ENCODE peak calls at places on chromosomes 5 and 9, in six cellular contexts. A, L, B, V, N and Q are unnamed samples.

GRCh38 chr5:143862260-143862659 is 50.3 kb downstream of the HMHB1 start:
- DNase-seq in V (no peak), L (no peak), A (no peak), B (no peak), N (no peak), Q (no peak)

GRCh38 chr5:34854459-34855174 is 15.7 kb downstream of the TTC23L start:
- DNase-seq in N (no peak), V (no peak), A (no peak), B (no peak), L (peak; percentile 59), Q (peak; percentile 53)

GRCh38 chr5:59923465-59923864 is 29.9 kb upstream of the PDE4D start:
- DNase-seq in N (no peak), L (no peak), A (no peak), V (no peak), B (peak; percentile 55), Q (no peak)

GRCh38 chr5:38816083-38817030 is 29.5 kb upstream of the OSMR start:
- DNase-seq in L (no peak), N (no peak), V (no peak), A (no peak), B (no peak), Q (no peak)

GRCh38 chr9:129403743-129404620 is 216.9 kb downstream of the C9orf50 start:
- DNase-seq in A (no peak), N (no peak), B (no peak), V (no peak), L (no peak), Q (no peak)

GRCh38 chr9:107368696-107369095 is 85.6 kb downstream of the RAD23B start:
- DNase-seq in N (no peak), L (no peak), B (no peak), V (no peak), A (no peak), Q (no peak)

GRCh38 chr9:87718852-87719612 is 6.9 kb upstream of the CTSL start:
- DNase-seq in A (no peak), V (no peak), B (no peak), N (no peak), L (no peak), Q (no peak)

GRCh38 chr5:52665544-52665943 is 122.2 kb upstream of the ITGA1 start:
- DNase-seq in N (no peak), B (peak; percentile 56), V (no peak), A (no peak), L (no peak), Q (no peak)

GRCh38 chr5:136016945-136017530 is 11.8 kb upstream of the TGFBI start:
- DNase-seq in N (no peak), V (no peak), L (no peak), A (no peak), B (peak; percentile 92), Q (no peak)

GRCh38 chr5:150513375-150514309 is 5.7 kb downstream of the NDST1 start:
- DNase-seq in N (no peak), V (no peak), B (no peak), A (no peak), L (no peak), Q (no peak)

GRCh38 chr9:88143944-88144343 is 5.7 kb upstream of the SPATA31C2 start:
- DNase-seq in L (no peak), A (no peak), B (no peak), V (no peak), N (no peak), Q (no peak)

GRCh38 chr9:135241381-135242380 is 154.2 kb downstream of the OLFM1 start:
- DNase-seq in B (no peak), L (no peak), A (no peak), N (no peak), V (no peak), Q (no peak)

GRCh38 chr5:133824661-133825254 is 143.7 kb downstream of the C5orf15 start:
- DNase-seq in V (no peak), B (no peak), L (peak; percentile 70), A (no peak), N (no peak), Q (peak; percentile 53)

GRCh38 chr5:84585218-84585617 is 200.5 kb upstream of the EDIL3 start:
- DNase-seq in A (no peak), B (no peak), V (no peak), L (no peak), N (no peak), Q (no peak)

GRCh38 chr5:73311291-73312110 is 137.1 kb downstream of the FOXD1 start:
- DNase-seq in V (no peak), L (no peak), B (peak; percentile 93), A (peak; percentile 66), N (no peak), Q (no peak)

GRCh38 chr5:145918397-145918796 is 18.0 kb upstream of the SH3RF2 start:
- DNase-seq in N (no peak), B (no peak), L (no peak), A (no peak), V (no peak), Q (no peak)

GRCh38 chr5:145919413-145919812 is 17.0 kb upstream of the SH3RF2 start:
- DNase-seq in B (no peak), L (no peak), V (no peak), A (no peak), N (no peak), Q (no peak)

GRCh38 chr5:145921211-145921610 is 15.2 kb upstream of the SH3RF2 start:
- DNase-seq in N (no peak), V (no peak), B (no peak), L (no peak), A (no peak), Q (no peak)

GRCh38 chr5:145922059-145922458 is 14.3 kb upstream of the SH3RF2 start:
- DNase-seq in N (no peak), A (no peak), L (no peak), V (peak; percentile 3), B (no peak), Q (no peak)

DNA sequence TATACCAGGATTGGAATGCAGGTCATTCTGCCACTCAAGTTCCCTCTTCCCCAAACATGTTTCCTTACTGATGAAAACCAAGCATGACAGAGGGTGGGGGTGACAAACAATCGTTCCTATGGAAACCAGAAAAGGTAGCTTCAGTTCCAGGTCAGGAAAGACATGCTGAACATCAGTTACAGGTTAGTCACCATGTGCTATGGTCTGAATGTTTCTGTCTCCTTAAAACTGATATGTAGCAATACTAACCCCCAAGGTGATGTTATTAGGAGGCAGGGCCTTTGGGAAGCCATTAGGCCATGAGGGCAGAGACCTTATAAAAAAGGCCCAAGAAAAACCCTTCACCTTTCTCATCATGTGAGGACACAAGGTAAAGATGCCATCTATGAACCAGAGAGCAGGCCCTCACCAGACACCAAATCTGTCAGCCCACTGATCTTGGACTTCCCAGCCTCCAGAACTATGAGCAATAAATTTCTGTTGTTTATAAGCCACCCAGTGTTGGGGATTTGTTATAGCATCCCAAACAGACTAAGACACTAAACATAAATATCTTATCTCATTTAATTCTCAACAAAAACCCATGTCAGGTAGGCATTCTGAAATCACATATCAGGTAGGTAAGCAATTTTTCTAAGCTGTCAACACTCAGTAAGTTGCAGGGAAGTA is 15.7 kb upstream of the SH3RF2 start:
- DNase-seq in V (no peak), A (no peak), L (no peak), B (no peak), N (no peak), Q (no peak)
- TF ChIP-seq CTCF in V (no peak), A (no peak), L (no peak), B (no peak), N (no peak), Q (no peak)

GRCh38 chr5:168413062-168413461 is 73.2 kb upstream of the RARS1 start:
- DNase-seq in N (no peak), A (no peak), B (no peak), V (no peak), L (no peak), Q (no peak)
- TF ChIP-seq CTCF in N (no peak), A (no peak), B (no peak), V (no peak), L (no peak), Q (no peak)

DNA sequence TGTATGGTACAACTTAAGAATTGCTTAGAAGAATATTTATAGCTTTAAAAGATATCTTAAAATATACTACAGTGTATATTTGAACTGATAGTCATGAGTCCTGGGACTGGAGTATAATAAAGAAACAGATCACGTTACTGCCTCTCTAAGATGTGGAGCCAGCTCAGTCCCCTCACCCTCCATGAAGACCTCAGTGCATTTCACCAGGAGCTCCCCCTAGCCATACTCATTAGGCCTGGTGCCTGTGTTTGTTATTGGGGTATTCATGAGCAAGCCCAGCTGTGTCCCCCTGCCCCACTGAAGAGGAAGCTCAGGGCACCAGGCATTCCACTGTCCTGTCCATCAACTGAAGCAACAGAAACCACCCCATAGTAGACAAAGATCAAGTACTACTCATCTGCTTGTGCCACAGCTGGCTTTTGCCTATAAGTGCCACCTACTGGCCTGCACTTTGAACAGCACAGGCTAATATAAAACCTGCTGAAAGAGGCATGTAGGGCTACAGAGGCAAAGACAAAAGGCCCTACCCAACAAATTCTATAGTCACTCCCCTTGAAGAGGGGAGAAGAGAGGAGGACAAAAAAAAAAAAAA is 850.2 kb upstream of the NUDT12 start:
- DNase-seq in L (peak; percentile 9), A (no peak), N (no peak), V (no peak), B (peak; percentile 13), Q (no peak)
- TF ChIP-seq CTCF in L (peak; percentile 79), A (peak; percentile 74), N (no peak), V (no peak), B (peak; percentile 53), Q (peak; percentile 33)

GRCh38 chr5:178590141-178590923 is at the start of gene COL23A1:
- DNase-seq in A (no peak), N (peak; percentile 6), V (peak; percentile 48), L (peak; percentile 72), B (peak; percentile 27), Q (no peak)
- TF ChIP-seq CTCF in A (peak; percentile 58), N (peak; percentile 32), V (peak; percentile 41), L (peak; percentile 72), B (peak; percentile 70), Q (peak; percentile 61)

GRCh38 chr5:62466228-62466627 is 53.7 kb downstream of the IPO11 start:
- DNase-seq in A (no peak), N (no peak), B (peak; percentile 31), V (no peak), L (no peak), Q (no peak)
- TF ChIP-seq CTCF in A (no peak), N (no peak), B (no peak), V (no peak), L (no peak), Q (no peak)

DNA sequence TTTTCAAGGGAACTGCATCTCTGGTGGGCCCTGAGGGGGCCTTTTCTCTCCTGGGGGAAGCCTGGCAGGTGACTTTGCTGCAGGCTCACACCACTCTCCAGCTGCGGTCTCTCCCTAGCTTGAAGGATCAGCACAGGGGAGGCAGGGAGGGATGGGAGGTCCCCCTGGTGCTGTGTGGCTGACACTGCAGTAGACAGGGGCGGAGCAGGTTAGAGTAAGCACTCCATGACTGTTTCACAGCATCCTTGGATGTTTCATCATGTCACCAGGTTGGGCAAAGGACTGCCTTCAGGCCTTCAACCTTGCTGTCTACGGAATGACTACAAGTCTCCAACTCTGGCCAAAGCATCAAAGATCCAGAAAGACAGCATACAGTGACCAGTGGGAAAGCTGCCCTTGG is 470.7 kb downstream of the CDK5RAP2 start:
- DNase-seq in V (no peak), B (peak; percentile 3), L (no peak), A (no peak), N (no peak), Q (no peak)
- TF ChIP-seq CTCF in V (no peak), B (peak; percentile 26), L (no peak), A (no peak), N (no peak), Q (peak; percentile 37)

DNA sequence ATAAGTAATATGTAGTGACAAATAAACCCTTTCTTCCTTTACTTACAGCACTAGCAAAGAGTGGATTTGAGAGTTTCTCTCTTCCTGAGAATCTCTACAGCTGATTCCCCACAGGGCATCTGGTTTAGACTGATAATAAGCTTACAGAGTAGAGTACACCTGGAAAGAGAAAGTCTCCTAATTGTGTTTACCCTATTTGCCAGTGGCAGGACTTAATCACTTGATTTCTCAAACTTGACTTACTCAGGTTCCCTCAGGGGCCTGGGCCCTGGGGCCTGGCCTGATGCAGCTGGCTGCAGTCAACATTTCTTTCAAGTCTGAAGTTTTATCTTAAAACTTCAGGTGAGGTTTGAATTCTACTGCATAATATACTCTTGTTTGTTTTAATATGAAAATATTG is 38.0 kb upstream of the UBTD2 start:
- DNase-seq in N (no peak), L (no peak), A (no peak), V (no peak), B (no peak), Q (no peak)
- TF ChIP-seq CTCF in N (no peak), L (no peak), A (no peak), V (no peak), B (no peak), Q (no peak)